ENCODE peak calls at places on chromosomes 13 and 19, in five cellular contexts. One of them, this sample, is unnamed.
A peak's percentile ranks its signal among the peaks of the same experiment; 100 is the strongest.

GRCh38 chr13:74027161-74027779 is 106.9 kb downstream of the KLF12 start:
- DNase-seq in HepG2: no peak
- DNase-seq in GM12878: no peak
- DNase-seq in H1: no peak
- DNase-seq in K562: no peak
- DNase-seq in this sample: no peak

GRCh38 chr19:34838248-34838647 is 65.2 kb upstream of the ZNF599 start:
- DNase-seq in HepG2: peak; percentile 15
- DNase-seq in GM12878: no peak
- DNase-seq in H1: no peak
- DNase-seq in K562: peak; percentile 45
- DNase-seq in this sample: peak; percentile 69

GRCh38 chr13:110575322-110576069 is 14.0 kb upstream of the RAB20 start:
- DNase-seq in HepG2: peak; percentile 20
- DNase-seq in GM12878: peak; percentile 43
- DNase-seq in H1: no peak
- DNase-seq in K562: peak; percentile 54
- DNase-seq in this sample: peak; percentile 44

GRCh38 chr13:111111376-111111937 is 3.7 kb upstream of the ARHGEF7 start:
- DNase-seq in HepG2: no peak
- DNase-seq in GM12878: no peak
- DNase-seq in H1: no peak
- DNase-seq in K562: no peak
- DNase-seq in this sample: no peak

GRCh38 chr13:54536112-54536511 is 1507.5 kb downstream of the OLFM4 start:
- DNase-seq in HepG2: no peak
- DNase-seq in GM12878: no peak
- DNase-seq in H1: no peak
- DNase-seq in K562: no peak
- DNase-seq in this sample: peak; percentile 1

GRCh38 chr19:17938092-17938845 is 5.5 kb downstream of the CCDC124 start:
- DNase-seq in HepG2: peak; percentile 46
- DNase-seq in GM12878: no peak
- DNase-seq in H1: peak; percentile 93
- DNase-seq in K562: peak; percentile 85
- DNase-seq in this sample: peak; percentile 92

GRCh38 chr13:76677047-76677446 is 209.2 kb downstream of the KCTD12 start:
- DNase-seq in HepG2: no peak
- DNase-seq in GM12878: no peak
- DNase-seq in H1: no peak
- DNase-seq in K562: no peak
- DNase-seq in this sample: no peak

GRCh38 chr13:36125841-36126240 is 5.3 kb downstream of the DCLK1 start:
- DNase-seq in HepG2: no peak
- DNase-seq in GM12878: no peak
- DNase-seq in H1: no peak
- DNase-seq in K562: no peak
- DNase-seq in this sample: no peak

GRCh38 chr19:52269338-52270261 is at the start of gene ZNF766:
- DNase-seq in HepG2: peak; percentile 90
- DNase-seq in GM12878: peak; percentile 69
- DNase-seq in H1: peak; percentile 97
- DNase-seq in K562: peak; percentile 96
- DNase-seq in this sample: peak; percentile 96

GRCh38 chr19:45526143-45526542 is 18.9 kb downstream of the VASP start:
- DNase-seq in HepG2: peak; percentile 78
- DNase-seq in GM12878: no peak
- DNase-seq in H1: peak; percentile 85
- DNase-seq in K562: peak; percentile 76
- DNase-seq in this sample: peak; percentile 91

GRCh38 chr19:3607398-3608078 is 863 bp upstream of the TBXA2R start:
- DNase-seq in HepG2: no peak
- DNase-seq in GM12878: no peak
- DNase-seq in H1: peak; percentile 77
- DNase-seq in K562: peak; percentile 84
- DNase-seq in this sample: peak; percentile 71

GRCh38 chr19:43667524-43668405 is 2.2 kb downstream of the PLAUR start:
- DNase-seq in HepG2: no peak
- DNase-seq in GM12878: no peak
- DNase-seq in H1: peak; percentile 47
- DNase-seq in K562: peak; percentile 30
- DNase-seq in this sample: no peak

GRCh38 chr13:89052699-89053098 is 1381.5 kb downstream of the SLITRK5 start:
- DNase-seq in HepG2: no peak
- DNase-seq in GM12878: no peak
- DNase-seq in H1: no peak
- DNase-seq in K562: no peak
- DNase-seq in this sample: no peak

GRCh38 chr13:99307648-99308339 is 595 bp upstream of the GPR183 start:
- DNase-seq in HepG2: no peak
- DNase-seq in GM12878: no peak
- DNase-seq in H1: no peak
- DNase-seq in K562: peak; percentile 79
- DNase-seq in this sample: no peak

GRCh38 chr19:31905980-31906948 is 439.1 kb upstream of the ZNF507 start:
- DNase-seq in HepG2: no peak
- DNase-seq in GM12878: no peak
- DNase-seq in H1: no peak
- DNase-seq in K562: no peak
- DNase-seq in this sample: no peak

GRCh38 chr19:10286803-10287737 is at the start of gene ICAM4:
- DNase-seq in HepG2: peak; percentile 63
- DNase-seq in GM12878: no peak
- DNase-seq in H1: peak; percentile 80
- DNase-seq in K562: peak; percentile 95
- DNase-seq in this sample: peak; percentile 64

GRCh38 chr13:98372886-98373285 is 195.8 kb upstream of the RNF113B start:
- DNase-seq in HepG2: no peak
- DNase-seq in GM12878: no peak
- DNase-seq in H1: no peak
- DNase-seq in K562: no peak
- DNase-seq in this sample: no peak

GRCh38 chr19:10389863-10390262 is 9.5 kb upstream of the TYK2 start:
- DNase-seq in HepG2: no peak
- DNase-seq in GM12878: no peak
- DNase-seq in H1: peak; percentile 66
- DNase-seq in K562: peak; percentile 45
- DNase-seq in this sample: no peak

GRCh38 chr19:31092189-31092753 is 257.0 kb downstream of the TSHZ3 start:
- DNase-seq in HepG2: no peak
- DNase-seq in GM12878: no peak
- DNase-seq in H1: no peak
- DNase-seq in K562: no peak
- DNase-seq in this sample: no peak

GRCh38 chr13:106423530-106423929 is 111.9 kb downstream of the EFNB2 start:
- DNase-seq in HepG2: no peak
- DNase-seq in GM12878: no peak
- DNase-seq in H1: no peak
- DNase-seq in K562: no peak
- DNase-seq in this sample: no peak

GRCh38 chr13:97537110-97537509 is 103.1 kb downstream of the RAP2A start:
- DNase-seq in HepG2: no peak
- DNase-seq in GM12878: peak; percentile 40
- DNase-seq in H1: no peak
- DNase-seq in K562: no peak
- DNase-seq in this sample: no peak

GRCh38 chr13:28493740-28494536 is 990 bp downstream of the FLT1 start:
- DNase-seq in HepG2: no peak
- DNase-seq in GM12878: no peak
- DNase-seq in H1: peak; percentile 72
- DNase-seq in K562: no peak
- DNase-seq in this sample: peak; percentile 28

GRCh38 chr13:48654511-48654910 is 782 bp downstream of the CYSLTR2 start:
- DNase-seq in HepG2: no peak
- DNase-seq in GM12878: no peak
- DNase-seq in H1: no peak
- DNase-seq in K562: no peak
- DNase-seq in this sample: no peak

GRCh38 chr13:24313449-24313848 is 4.1 kb downstream of the C1QTNF9 start:
- DNase-seq in HepG2: no peak
- DNase-seq in GM12878: no peak
- DNase-seq in H1: no peak
- DNase-seq in K562: no peak
- DNase-seq in this sample: no peak

GRCh38 chr13:96650301-96650886 is 343.9 kb downstream of the OXGR1 start:
- DNase-seq in HepG2: no peak
- DNase-seq in GM12878: peak; percentile 12
- DNase-seq in H1: no peak
- DNase-seq in K562: no peak
- DNase-seq in this sample: no peak

GRCh38 chr19:51478381-51479285 is at the start of gene CEACAM18:
- DNase-seq in HepG2: no peak
- DNase-seq in GM12878: no peak
- DNase-seq in H1: no peak
- DNase-seq in K562: peak; percentile 55
- DNase-seq in this sample: no peak

GRCh38 chr19:13063461-13064091 is 39.1 kb downstream of the LYL1 start:
- DNase-seq in HepG2: no peak
- DNase-seq in GM12878: no peak
- DNase-seq in H1: no peak
- DNase-seq in K562: no peak
- DNase-seq in this sample: no peak

GRCh38 chr13:42394361-42395065 is 122.6 kb downstream of the AKAP11 start:
- DNase-seq in HepG2: no peak
- DNase-seq in GM12878: no peak
- DNase-seq in H1: no peak
- DNase-seq in K562: no peak
- DNase-seq in this sample: no peak

GRCh38 chr19:13693933-13694332 is 70.4 kb upstream of the MRI1 start:
- DNase-seq in HepG2: no peak
- DNase-seq in GM12878: no peak
- DNase-seq in H1: no peak
- DNase-seq in K562: no peak
- DNase-seq in this sample: no peak

GRCh38 chr19:35995655-35995993 is 636 bp downstream of the SDHAF1 start:
- DNase-seq in HepG2: peak; percentile 27
- DNase-seq in GM12878: no peak
- DNase-seq in H1: peak; percentile 77
- DNase-seq in K562: peak; percentile 80
- DNase-seq in this sample: peak; percentile 67

GRCh38 chr19:7540761-7541480 is 5.4 kb downstream of the PNPLA6 start:
- DNase-seq in HepG2: no peak
- DNase-seq in GM12878: no peak
- DNase-seq in H1: peak; percentile 92
- DNase-seq in K562: peak; percentile 73
- DNase-seq in this sample: peak; percentile 73

DNA sequence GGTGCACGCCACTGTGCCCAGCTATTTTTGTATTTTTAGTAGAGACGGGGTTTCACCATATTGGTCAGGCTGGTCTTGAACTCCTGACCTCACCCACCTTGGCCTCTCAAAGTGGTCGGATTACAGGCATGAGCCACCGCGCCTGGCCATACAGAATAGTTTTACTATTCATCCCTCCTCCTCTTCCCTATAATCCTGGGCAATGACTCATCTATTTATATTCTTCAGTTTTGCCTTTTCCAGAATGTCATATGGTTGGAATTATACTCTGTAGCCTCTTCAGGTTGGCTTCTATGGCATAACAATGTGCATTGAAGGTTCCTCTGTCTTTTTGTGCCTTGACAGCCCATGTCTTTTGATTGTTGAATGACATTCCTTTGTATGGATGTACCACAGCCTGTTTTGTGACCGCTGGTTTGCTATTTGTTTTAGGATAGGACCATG is 22.2 kb upstream of the LRP3 start:
- DNase-seq in HepG2: no peak
- DNase-seq in GM12878: no peak
- DNase-seq in H1: no peak
- DNase-seq in K562: no peak
- DNase-seq in this sample: no peak
- TF ChIP-seq SIN3A in HepG2: no peak
- TF ChIP-seq SIN3A in GM12878: no peak
- TF ChIP-seq SIN3A in H1: no peak
- TF ChIP-seq SIN3A in K562: no peak
- TF ChIP-seq SIN3A in this sample: no peak

DNA sequence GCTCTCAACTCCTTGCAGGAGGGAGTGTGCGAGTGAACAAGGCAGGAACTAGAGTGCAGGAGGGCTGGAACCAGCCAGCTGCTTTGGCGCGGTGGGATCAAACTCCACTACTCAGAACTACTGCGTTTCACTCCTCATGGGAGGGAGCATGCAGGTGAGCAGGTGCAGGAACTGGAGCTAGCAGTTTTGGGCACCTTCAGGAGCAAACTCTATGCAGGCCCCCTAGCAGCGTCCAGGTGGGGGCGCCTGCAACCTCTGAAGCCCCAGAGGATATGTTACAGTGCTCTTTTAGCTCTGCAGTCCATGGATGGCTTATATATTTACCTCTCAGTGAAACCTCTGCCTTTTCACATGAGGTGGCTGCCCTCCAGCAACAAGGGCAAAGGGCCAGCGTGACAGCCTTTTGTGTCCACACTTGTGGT is 1303.4 kb downstream of the PCDH9 start:
- DNase-seq in HepG2: peak; percentile 2
- DNase-seq in GM12878: no peak
- DNase-seq in H1: peak; percentile 72
- DNase-seq in K562: peak; percentile 33
- DNase-seq in this sample: no peak
- TF ChIP-seq CHD2 in HepG2: no peak
- TF ChIP-seq CHD2 in GM12878: no peak
- TF ChIP-seq CHD2 in H1: no peak
- TF ChIP-seq CHD2 in K562: no peak
- TF ChIP-seq CHD2 in this sample: no peak

DNA sequence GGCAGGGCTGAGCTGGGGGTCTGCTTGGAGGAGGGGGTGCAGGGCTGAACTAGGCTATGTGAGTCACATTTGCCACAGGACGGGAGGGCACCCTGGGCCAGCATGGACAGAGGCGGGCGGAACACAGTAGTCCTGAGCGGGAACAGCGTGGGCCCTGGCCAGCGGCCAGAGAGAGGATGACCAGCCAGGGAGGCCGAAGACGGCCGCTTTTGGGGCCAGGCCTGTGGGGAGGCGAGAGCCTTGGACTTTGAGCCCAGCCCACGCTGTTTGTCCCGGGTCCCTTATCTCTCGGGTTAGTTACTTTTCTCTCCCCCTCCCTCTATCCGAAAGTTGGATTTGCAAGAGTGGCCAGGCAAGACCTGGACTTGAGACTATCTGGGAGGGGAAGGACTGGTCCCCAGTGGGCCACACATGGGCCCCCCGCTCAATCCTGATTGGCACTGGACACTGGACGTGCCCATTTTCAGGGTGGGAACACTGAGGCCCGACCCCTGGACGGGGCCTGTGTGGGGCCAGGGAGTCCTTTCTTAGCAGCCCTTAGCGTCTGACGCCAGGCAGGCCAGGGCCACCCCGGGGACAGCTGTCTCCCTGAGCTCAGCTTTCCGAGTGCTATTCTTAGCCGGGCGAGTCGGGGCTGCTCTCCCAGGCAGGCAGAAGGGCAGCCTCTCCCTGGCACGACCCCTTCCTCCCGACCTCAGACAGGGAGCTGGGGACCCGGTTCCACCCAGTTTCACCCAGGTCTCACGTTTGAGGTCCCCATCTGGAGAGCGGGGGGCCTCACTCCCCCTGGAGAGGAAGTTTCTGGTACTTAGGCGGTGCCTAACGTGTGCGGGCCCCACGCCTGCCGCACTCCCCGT is 833 bp downstream of the GAMT start:
- DNase-seq in HepG2: peak; percentile 96
- DNase-seq in GM12878: no peak
- DNase-seq in H1: no peak
- DNase-seq in K562: peak; percentile 77
- DNase-seq in this sample: peak; percentile 82
- TF ChIP-seq SIN3A in HepG2: no peak
- TF ChIP-seq SIN3A in GM12878: no peak
- TF ChIP-seq SIN3A in H1: no peak
- TF ChIP-seq SIN3A in K562: peak; percentile 3
- TF ChIP-seq SIN3A in this sample: no peak

GRCh38 chr19:42216653-42217521 is 590 bp downstream of the DEDD2 start:
- DNase-seq in HepG2: peak; percentile 15
- DNase-seq in GM12878: no peak
- DNase-seq in H1: peak; percentile 85
- DNase-seq in K562: peak; percentile 61
- DNase-seq in this sample: peak; percentile 86
- TF ChIP-seq CHD2 in HepG2: no peak
- TF ChIP-seq CHD2 in GM12878: no peak
- TF ChIP-seq CHD2 in H1: no peak
- TF ChIP-seq CHD2 in K562: no peak
- TF ChIP-seq CHD2 in this sample: no peak

This sample was measured in SK-N-SH.